ENCODE peak calls at places on chromosome 16, in nine cellular contexts. L is adipocyte; W is effector memory CD4-positive, alpha-beta T cell; T is tibial artery; R is ascending aorta; V is left lung; N is heart left ventricle; J is lower lobe of right lung; C is SK-N-SH. A is an unnamed sample.

GRCh38 chr16:64983983-64984382 is 137.9 kb downstream of the CDH11 start:
- DNase-seq in T (no peak), L (peak; percentile 73), V (no peak), C (peak; percentile 32), J (no peak), N (peak; percentile 49), R (no peak), W (no peak), A (peak; percentile 35)

GRCh38 chr16:88662222-88662842 is 559 bp downstream of the MVD start:
- DNase-seq in L (peak; percentile 44), T (no peak), C (no peak), N (peak; percentile 22), R (peak; percentile 58), J (no peak), V (peak; percentile 82), W (no peak), A (no peak)

GRCh38 chr16:10940501-10941079 is 1.7 kb downstream of the DEXI start:
- DNase-seq in T (no peak), C (no peak), V (no peak), N (no peak), R (no peak), J (no peak), L (peak; percentile 59), W (no peak), A (no peak)

GRCh38 chr16:89422905-89423630 is 67.3 kb downstream of the ANKRD11 start:
- DNase-seq in W (peak; percentile 44), V (no peak), J (no peak), N (no peak), T (no peak), C (no peak), R (no peak), L (no peak), A (no peak)

GRCh38 chr16:20242568-20243240 is 84.6 kb downstream of the GP2 start:
- DNase-seq in L (no peak), V (no peak), W (no peak), J (no peak), R (no peak), C (no peak), N (no peak), T (no peak), A (no peak)

GRCh38 chr16:69535123-69536050 is 30.4 kb upstream of the NFAT5 start:
- DNase-seq in L (peak; percentile 62), V (no peak), C (no peak), W (no peak), T (no peak), N (no peak), R (no peak), J (no peak), A (no peak)

GRCh38 chr16:47458331-47458730 is 2.5 kb downstream of the ITFG1 start:
- DNase-seq in T (no peak), N (no peak), J (no peak), V (no peak), R (no peak), L (no peak), W (no peak), C (no peak), A (no peak)

GRCh38 chr16:117381-118365 is 20.8 kb downstream of the NPRL3 start:
- DNase-seq in R (no peak), J (peak; percentile 81), N (peak; percentile 48), T (no peak), L (peak; percentile 81), C (peak; percentile 87), V (peak; percentile 83), W (peak; percentile 36), A (peak; percentile 61)

GRCh38 chr16:11291021-11291716 is 10.0 kb upstream of the PRM1 start:
- DNase-seq in L (no peak), T (no peak), J (no peak), W (no peak), C (no peak), R (no peak), N (no peak), V (no peak), A (no peak)

GRCh38 chr16:52861614-52862022 is 191.1 kb downstream of the CHD9NB start:
- DNase-seq in N (no peak), L (no peak), C (peak; percentile 5), W (no peak), R (no peak), J (no peak), V (no peak), T (no peak), A (peak; percentile 29)

GRCh38 chr16:72109300-72109699 is 15.7 kb downstream of the DHX38 start:
- DNase-seq in W (no peak), L (no peak), J (no peak), T (no peak), N (no peak), R (no peak), C (no peak), V (no peak), A (no peak)

GRCh38 chr16:77951788-77952187 is 70.6 kb upstream of the CLEC3A start:
- DNase-seq in W (no peak), C (peak; percentile 22), R (no peak), V (no peak), N (no peak), J (no peak), T (no peak), L (no peak), A (no peak)

GRCh38 chr16:3776316-3776715 is 59.0 kb upstream of the TRAP1 start:
- DNase-seq in N (no peak), W (no peak), V (no peak), L (no peak), J (peak; percentile 81), C (no peak), R (no peak), T (no peak), A (no peak)

GRCh38 chr16:167117-167462 is 1.3 kb downstream of the HBM start:
- DNase-seq in W (no peak), C (no peak), N (no peak), V (peak; percentile 14), R (no peak), L (no peak), T (no peak), J (no peak), A (no peak)

GRCh38 chr16:73315645-73316044 is 267.7 kb upstream of the ZFHX3 start:
- DNase-seq in C (no peak), T (no peak), V (no peak), J (no peak), L (no peak), N (no peak), R (no peak), W (no peak), A (no peak)

GRCh38 chr16:1858189-1858588 is 13.8 kb downstream of the MEIOB start:
- DNase-seq in V (no peak), N (no peak), W (no peak), L (no peak), T (no peak), J (no peak), C (no peak), R (no peak), A (no peak)
- H3K27me3 ChIP-seq in V (peaks cover 80% of the 10 kb centered on the region), N (peaks cover 71% of the 10 kb centered on the region), W (no peaks in the 10 kb centered on the region), L (peaks cover 74% of the 10 kb centered on the region), T (no peaks in the 10 kb centered on the region), J (peaks cover 22% of the 10 kb centered on the region), C (peaks cover 12% of the 10 kb centered on the region), R (no peaks in the 10 kb centered on the region), A (no peaks in the 10 kb centered on the region)

GRCh38 chr16:84548971-84549844 is 44.7 kb upstream of the MEAK7 start:
- DNase-seq in W (peak; percentile 37), J (peak; percentile 46), T (no peak), C (peak; percentile 30), L (no peak), R (no peak), V (peak; percentile 66), N (peak; percentile 39), A (no peak)

GRCh38 chr16:84547539-84548058 is 43.1 kb upstream of the MEAK7 start:
- DNase-seq in V (no peak), W (no peak), R (no peak), T (no peak), N (no peak), J (peak; percentile 13), C (no peak), L (no peak), A (no peak)

GRCh38 chr16:84545114-84545737 is 40.8 kb upstream of the MEAK7 start:
- DNase-seq in L (no peak), J (no peak), C (no peak), V (no peak), R (no peak), T (no peak), N (no peak), W (no peak), A (no peak)

GRCh38 chr16:84548508-84548907 is 44.0 kb upstream of the MEAK7 start:
- DNase-seq in V (peak; percentile 53), R (no peak), L (no peak), T (no peak), W (no peak), C (no peak), N (no peak), J (peak; percentile 13), A (no peak)

GRCh38 chr16:84546669-84547538 is 42.4 kb upstream of the MEAK7 start:
- DNase-seq in T (no peak), N (no peak), W (no peak), R (no peak), J (peak; percentile 13), C (no peak), V (no peak), L (no peak), A (no peak)
- H3K4me3 ChIP-seq in T (no peak overlapping the region), N (no peak overlapping the region), W (no peak overlapping the region), R (no peak overlapping the region), J (no peak overlapping the region), C (no peak overlapping the region), V (no peak overlapping the region), L (no peak overlapping the region), A (no peak overlapping the region)

GRCh38 chr16:54931757-54932660 is 1.3 kb downstream of the IRX5 start:
- DNase-seq in W (no peak), N (no peak), V (peak; percentile 80), L (peak; percentile 27), T (no peak), R (no peak), C (peak; percentile 53), J (peak; percentile 50), A (no peak)
- H3K4me1 ChIP-seq in W (peaks cover 33% of the 10 kb centered on the region), N (peaks cover 32% of the 10 kb centered on the region), V (peaks cover 33% of the 10 kb centered on the region), L (peaks cover 9% of the 10 kb centered on the region), T (peaks cover 20% of the 10 kb centered on the region), R (peaks cover 13% of the 10 kb centered on the region), C (peaks cover 10% of the 10 kb centered on the region), J (peaks cover 15% of the 10 kb centered on the region), A (peaks cover 3% of the 10 kb centered on the region)

DNA sequence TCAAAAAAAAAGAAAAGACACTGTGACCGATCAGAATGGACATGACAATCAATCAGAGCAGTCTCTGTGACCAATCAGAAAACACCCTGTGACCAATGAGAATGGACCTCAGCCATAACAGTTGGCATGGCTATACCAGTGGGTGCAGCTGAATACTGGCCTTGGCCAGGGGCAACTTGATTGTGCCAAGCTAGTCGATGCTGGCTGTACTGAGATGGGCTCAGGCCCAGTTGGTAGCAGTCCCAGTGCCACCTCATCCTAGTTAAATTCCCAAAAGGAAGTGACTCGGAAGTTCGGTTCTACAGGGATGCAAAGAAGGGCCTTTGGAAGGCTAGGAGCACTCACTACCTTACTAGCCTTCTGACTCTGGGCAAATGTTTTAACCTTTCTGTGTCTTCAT is 37.2 kb upstream of the BCO1 start:
- DNase-seq in R (no peak), W (no peak), C (no peak), J (no peak), T (no peak), V (no peak), N (no peak), L (no peak), A (no peak)
- H3K27me3 ChIP-seq in R (no peaks in the 10 kb centered on the region), W (no peaks in the 10 kb centered on the region), C (no peaks in the 10 kb centered on the region), J (no peaks in the 10 kb centered on the region), T (no peaks in the 10 kb centered on the region), V (peaks cover 21% of the 10 kb centered on the region), N (no peaks in the 10 kb centered on the region), L (peaks cover 6% of the 10 kb centered on the region), A (no peaks in the 10 kb centered on the region)

GRCh38 chr16:2210386-2211365 is at the start of gene BRICD5:
- DNase-seq in N (no peak), L (no peak), T (no peak), W (no peak), J (peak; percentile 43), C (no peak), R (no peak), V (no peak), A (no peak)
- H3K4me3 ChIP-seq in N (no peak within 1 kb of the TSS), L (no peak within 1 kb of the TSS), T (no peak within 1 kb of the TSS), W (no peak within 1 kb of the TSS), J (no peak within 1 kb of the TSS), C (no peak within 1 kb of the TSS), R (no peak within 1 kb of the TSS), V (no peak within 1 kb of the TSS), A (no peak within 1 kb of the TSS)

A was measured in iPS DF 6.9.